ENCODE peak calls at places on chromosomes 4 and X, in seven cellular contexts. One of them, this sample, is unnamed.

GRCh38 chr4:138398297-138398696 is 156.1 kb upstream of the SLC7A11 start:
- DNase-seq in T-cell: no peak
- DNase-seq in occipital lobe: no peak
- DNase-seq in fibroblast of the conjunctiva: no peak
- DNase-seq in lung microvascular endothelial cell: peak
- DNase-seq in psoas muscle: no peak
- DNase-seq in substantia nigra: no peak
- DNase-seq in this sample: no peak

GRCh38 chrX:63934791-63935190 is 149.8 kb upstream of the ARHGEF9 start:
- DNase-seq in T-cell: no peak
- DNase-seq in occipital lobe: no peak
- DNase-seq in fibroblast of the conjunctiva: no peak
- DNase-seq in lung microvascular endothelial cell: no peak
- DNase-seq in psoas muscle: no peak
- DNase-seq in substantia nigra: no peak
- DNase-seq in this sample: no peak

GRCh38 chr4:123587983-123588494 is 191.4 kb downstream of the SPRY1 start:
- DNase-seq in T-cell: no peak
- DNase-seq in occipital lobe: no peak
- DNase-seq in fibroblast of the conjunctiva: peak
- DNase-seq in lung microvascular endothelial cell: peak
- DNase-seq in psoas muscle: peak
- DNase-seq in substantia nigra: no peak
- DNase-seq in this sample: no peak

GRCh38 chr4:64584981-64585557 is 175.8 kb upstream of the TECRL start:
- DNase-seq in T-cell: no peak
- DNase-seq in occipital lobe: no peak
- DNase-seq in fibroblast of the conjunctiva: peak
- DNase-seq in lung microvascular endothelial cell: peak
- DNase-seq in psoas muscle: no peak
- DNase-seq in substantia nigra: no peak
- DNase-seq in this sample: no peak

GRCh38 chr4:172830295-172830764 is 338.3 kb upstream of the GALNT7 start:
- DNase-seq in T-cell: no peak
- DNase-seq in occipital lobe: no peak
- DNase-seq in fibroblast of the conjunctiva: no peak
- DNase-seq in lung microvascular endothelial cell: peak
- DNase-seq in psoas muscle: no peak
- DNase-seq in substantia nigra: no peak
- DNase-seq in this sample: no peak

GRCh38 chr4:40212674-40213504 is 16.1 kb downstream of the RHOH start:
- DNase-seq in T-cell: no peak
- DNase-seq in occipital lobe: no peak
- DNase-seq in fibroblast of the conjunctiva: no peak
- DNase-seq in lung microvascular endothelial cell: peak
- DNase-seq in psoas muscle: no peak
- DNase-seq in substantia nigra: no peak
- DNase-seq in this sample: no peak

GRCh38 chr4:104938624-104939023 is 208.1 kb upstream of the TET2 start:
- DNase-seq in T-cell: no peak
- DNase-seq in occipital lobe: no peak
- DNase-seq in fibroblast of the conjunctiva: no peak
- DNase-seq in lung microvascular endothelial cell: no peak
- DNase-seq in psoas muscle: no peak
- DNase-seq in substantia nigra: no peak
- DNase-seq in this sample: no peak

GRCh38 chr4:2796261-2797187 is 3.6 kb downstream of the SH3BP2 start:
- DNase-seq in T-cell: no peak
- DNase-seq in occipital lobe: no peak
- DNase-seq in fibroblast of the conjunctiva: no peak
- DNase-seq in lung microvascular endothelial cell: peak
- DNase-seq in psoas muscle: peak
- DNase-seq in substantia nigra: no peak
- DNase-seq in this sample: peak

GRCh38 chrX:39855748-39856129 is 242.0 kb downstream of the BCOR start:
- DNase-seq in T-cell: peak
- DNase-seq in occipital lobe: peak
- DNase-seq in fibroblast of the conjunctiva: no peak
- DNase-seq in lung microvascular endothelial cell: peak
- DNase-seq in psoas muscle: no peak
- DNase-seq in substantia nigra: no peak
- DNase-seq in this sample: no peak

GRCh38 chr4:186067757-186068385 is 1.1 kb upstream of the TLR3 start:
- DNase-seq in T-cell: peak
- DNase-seq in occipital lobe: peak
- DNase-seq in fibroblast of the conjunctiva: peak
- DNase-seq in lung microvascular endothelial cell: peak
- DNase-seq in psoas muscle: peak
- DNase-seq in substantia nigra: peak
- DNase-seq in this sample: no peak

GRCh38 chrX:42616981-42617380 is 161.0 kb downstream of the PPP1R2C start:
- DNase-seq in T-cell: no peak
- DNase-seq in occipital lobe: no peak
- DNase-seq in fibroblast of the conjunctiva: no peak
- DNase-seq in lung microvascular endothelial cell: no peak
- DNase-seq in psoas muscle: no peak
- DNase-seq in substantia nigra: no peak
- DNase-seq in this sample: no peak

GRCh38 chrX:135000516-135000915 is 9.7 kb downstream of the SMIM10 start:
- DNase-seq in T-cell: no peak
- DNase-seq in occipital lobe: no peak
- DNase-seq in fibroblast of the conjunctiva: no peak
- DNase-seq in lung microvascular endothelial cell: no peak
- DNase-seq in psoas muscle: no peak
- DNase-seq in substantia nigra: no peak
- DNase-seq in this sample: no peak

GRCh38 chr4:29002151-29002550 is 1718.0 kb upstream of the PCDH7 start:
- DNase-seq in T-cell: no peak
- DNase-seq in occipital lobe: no peak
- DNase-seq in fibroblast of the conjunctiva: no peak
- DNase-seq in lung microvascular endothelial cell: no peak
- DNase-seq in psoas muscle: no peak
- DNase-seq in substantia nigra: no peak
- DNase-seq in this sample: no peak

GRCh38 chrX:69107231-69107739 is 58.0 kb downstream of the PJA1 start:
- DNase-seq in T-cell: no peak
- DNase-seq in occipital lobe: no peak
- DNase-seq in fibroblast of the conjunctiva: no peak
- DNase-seq in lung microvascular endothelial cell: no peak
- DNase-seq in psoas muscle: no peak
- DNase-seq in substantia nigra: no peak
- DNase-seq in this sample: no peak

GRCh38 chr4:82076359-82076758 is 297.4 kb downstream of the HNRNPD start:
- DNase-seq in T-cell: no peak
- DNase-seq in occipital lobe: no peak
- DNase-seq in fibroblast of the conjunctiva: no peak
- DNase-seq in lung microvascular endothelial cell: no peak
- DNase-seq in psoas muscle: no peak
- DNase-seq in substantia nigra: no peak
- DNase-seq in this sample: no peak

GRCh38 chrX:68995386-68995779 is 166.6 kb downstream of the EFNB1 start:
- DNase-seq in T-cell: no peak
- DNase-seq in occipital lobe: no peak
- DNase-seq in fibroblast of the conjunctiva: no peak
- DNase-seq in lung microvascular endothelial cell: no peak
- DNase-seq in psoas muscle: no peak
- DNase-seq in substantia nigra: no peak
- DNase-seq in this sample: no peak

GRCh38 chr4:123104275-123104674 is 181.9 kb upstream of the NUDT6 start:
- DNase-seq in T-cell: no peak
- DNase-seq in occipital lobe: no peak
- DNase-seq in fibroblast of the conjunctiva: no peak
- DNase-seq in lung microvascular endothelial cell: no peak
- DNase-seq in psoas muscle: no peak
- DNase-seq in substantia nigra: no peak
- DNase-seq in this sample: no peak

GRCh38 chr4:94304365-94304971 is 38.2 kb downstream of the HPGDS start:
- DNase-seq in T-cell: no peak
- DNase-seq in occipital lobe: no peak
- DNase-seq in fibroblast of the conjunctiva: peak
- DNase-seq in lung microvascular endothelial cell: peak
- DNase-seq in psoas muscle: no peak
- DNase-seq in substantia nigra: no peak
- DNase-seq in this sample: no peak

GRCh38 chr4:168769857-168770256 is 240.2 kb downstream of the CBR4 start:
- DNase-seq in T-cell: no peak
- DNase-seq in occipital lobe: no peak
- DNase-seq in fibroblast of the conjunctiva: no peak
- DNase-seq in lung microvascular endothelial cell: no peak
- DNase-seq in psoas muscle: no peak
- DNase-seq in substantia nigra: no peak
- DNase-seq in this sample: no peak

GRCh38 chrX:120429776-120430535 is 39.1 kb downstream of the LAMP2 start:
- DNase-seq in T-cell: no peak
- DNase-seq in occipital lobe: no peak
- DNase-seq in fibroblast of the conjunctiva: no peak
- DNase-seq in lung microvascular endothelial cell: no peak
- DNase-seq in psoas muscle: no peak
- DNase-seq in substantia nigra: no peak
- DNase-seq in this sample: no peak

GRCh38 chr4:83075696-83076095 is 38.8 kb downstream of the PLAC8 start:
- DNase-seq in T-cell: no peak
- DNase-seq in occipital lobe: no peak
- DNase-seq in fibroblast of the conjunctiva: peak
- DNase-seq in lung microvascular endothelial cell: peak
- DNase-seq in psoas muscle: no peak
- DNase-seq in substantia nigra: no peak
- DNase-seq in this sample: no peak

GRCh38 chr4:24260922-24261581 is 323.3 kb downstream of the DHX15 start:
- DNase-seq in T-cell: no peak
- DNase-seq in occipital lobe: no peak
- DNase-seq in fibroblast of the conjunctiva: no peak
- DNase-seq in lung microvascular endothelial cell: no peak
- DNase-seq in psoas muscle: no peak
- DNase-seq in substantia nigra: no peak
- DNase-seq in this sample: no peak

GRCh38 chr4:15142201-15142600 is 139.9 kb downstream of the CPEB2 start:
- DNase-seq in T-cell: no peak
- DNase-seq in occipital lobe: no peak
- DNase-seq in fibroblast of the conjunctiva: no peak
- DNase-seq in lung microvascular endothelial cell: no peak
- DNase-seq in psoas muscle: no peak
- DNase-seq in substantia nigra: no peak
- DNase-seq in this sample: no peak

GRCh38 chrX:143994206-143994605 is 110.3 kb downstream of the UBE2NL start:
- DNase-seq in T-cell: no peak
- DNase-seq in occipital lobe: no peak
- DNase-seq in fibroblast of the conjunctiva: no peak
- DNase-seq in lung microvascular endothelial cell: no peak
- DNase-seq in psoas muscle: no peak
- DNase-seq in substantia nigra: no peak
- DNase-seq in this sample: no peak

GRCh38 chr4:134708026-134708425 is 506.4 kb upstream of the PABPC4L start:
- DNase-seq in T-cell: no peak
- DNase-seq in occipital lobe: no peak
- DNase-seq in fibroblast of the conjunctiva: no peak
- DNase-seq in lung microvascular endothelial cell: no peak
- DNase-seq in psoas muscle: no peak
- DNase-seq in substantia nigra: no peak
- DNase-seq in this sample: no peak